ENCODE peak calls at places on chromosomes 6 and 20, in five cellular contexts. One of them, this sample, is unnamed.

GRCh38 chr6:163356324-163356723 is 58.2 kb upstream of the QKI start:
- DNase-seq in activated effector memory CD4-positive, alpha-beta T cell treated with Interleukin-2 at 50 U/mL for 16 hours: no peak
- DNase-seq in Ammon's horn: peak
- DNase-seq in kidney glomerular epithelial cell: no peak
- DNase-seq in naive B cell: no peak
- DNase-seq in this sample: peak

GRCh38 chr6:34656378-34657036 is 40.1 kb downstream of the ILRUN start:
- DNase-seq in kidney glomerular epithelial cell: no peak
- DNase-seq in activated effector memory CD4-positive, alpha-beta T cell treated with Interleukin-2 at 50 U/mL for 16 hours: no peak
- DNase-seq in naive B cell: no peak
- DNase-seq in Ammon's horn: peak
- DNase-seq in this sample: peak

GRCh38 chr6:122438975-122439374 is 32.6 kb downstream of the SERINC1 start:
- DNase-seq in activated effector memory CD4-positive, alpha-beta T cell treated with Interleukin-2 at 50 U/mL for 16 hours: no peak
- DNase-seq in kidney glomerular epithelial cell: no peak
- DNase-seq in naive B cell: no peak
- DNase-seq in Ammon's horn: no peak
- DNase-seq in this sample: no peak

GRCh38 chr6:34817337-34817910 is 25.5 kb downstream of the BLTP3A start:
- DNase-seq in Ammon's horn: peak
- DNase-seq in naive B cell: no peak
- DNase-seq in activated effector memory CD4-positive, alpha-beta T cell treated with Interleukin-2 at 50 U/mL for 16 hours: no peak
- DNase-seq in kidney glomerular epithelial cell: peak
- DNase-seq in this sample: no peak

GRCh38 chr6:108113557-108114519 is 39.3 kb upstream of the OSTM1 start:
- DNase-seq in kidney glomerular epithelial cell: peak
- DNase-seq in activated effector memory CD4-positive, alpha-beta T cell treated with Interleukin-2 at 50 U/mL for 16 hours: no peak
- DNase-seq in naive B cell: peak
- DNase-seq in Ammon's horn: peak
- DNase-seq in this sample: peak

GRCh38 chr6:36961441-36962430 is 7.2 kb downstream of the PI16 start:
- DNase-seq in naive B cell: no peak
- DNase-seq in activated effector memory CD4-positive, alpha-beta T cell treated with Interleukin-2 at 50 U/mL for 16 hours: no peak
- DNase-seq in kidney glomerular epithelial cell: no peak
- DNase-seq in Ammon's horn: no peak
- DNase-seq in this sample: no peak

GRCh38 chr20:13125486-13125885 is 95.6 kb upstream of the ISM1 start:
- DNase-seq in naive B cell: no peak
- DNase-seq in kidney glomerular epithelial cell: no peak
- DNase-seq in activated effector memory CD4-positive, alpha-beta T cell treated with Interleukin-2 at 50 U/mL for 16 hours: no peak
- DNase-seq in Ammon's horn: no peak
- DNase-seq in this sample: no peak

GRCh38 chr6:167047554-167047953 is 48.4 kb downstream of the CEP43 start:
- DNase-seq in Ammon's horn: peak
- DNase-seq in activated effector memory CD4-positive, alpha-beta T cell treated with Interleukin-2 at 50 U/mL for 16 hours: peak
- DNase-seq in naive B cell: peak
- DNase-seq in kidney glomerular epithelial cell: no peak
- DNase-seq in this sample: no peak

GRCh38 chr20:46402236-46402886 is 4.1 kb downstream of the ELMO2 start:
- DNase-seq in kidney glomerular epithelial cell: no peak
- DNase-seq in naive B cell: no peak
- DNase-seq in activated effector memory CD4-positive, alpha-beta T cell treated with Interleukin-2 at 50 U/mL for 16 hours: no peak
- DNase-seq in Ammon's horn: peak
- DNase-seq in this sample: no peak

GRCh38 chr6:95690328-95690727 is 113.0 kb downstream of the MANEA start:
- DNase-seq in Ammon's horn: no peak
- DNase-seq in activated effector memory CD4-positive, alpha-beta T cell treated with Interleukin-2 at 50 U/mL for 16 hours: no peak
- DNase-seq in naive B cell: no peak
- DNase-seq in kidney glomerular epithelial cell: no peak
- DNase-seq in this sample: peak

GRCh38 chr20:51412991-51413471 is 129.5 kb downstream of the NFATC2 start:
- DNase-seq in kidney glomerular epithelial cell: no peak
- DNase-seq in naive B cell: no peak
- DNase-seq in Ammon's horn: no peak
- DNase-seq in activated effector memory CD4-positive, alpha-beta T cell treated with Interleukin-2 at 50 U/mL for 16 hours: no peak
- DNase-seq in this sample: no peak

GRCh38 chr20:3325864-3326263 is 81.6 kb downstream of the DNAAF9 start:
- DNase-seq in activated effector memory CD4-positive, alpha-beta T cell treated with Interleukin-2 at 50 U/mL for 16 hours: no peak
- DNase-seq in naive B cell: no peak
- DNase-seq in kidney glomerular epithelial cell: no peak
- DNase-seq in Ammon's horn: no peak
- DNase-seq in this sample: no peak

GRCh38 chr6:10399451-10399850 is 15.4 kb downstream of the TFAP2A start:
- DNase-seq in naive B cell: no peak
- DNase-seq in activated effector memory CD4-positive, alpha-beta T cell treated with Interleukin-2 at 50 U/mL for 16 hours: no peak
- DNase-seq in Ammon's horn: no peak
- DNase-seq in kidney glomerular epithelial cell: no peak
- DNase-seq in this sample: no peak

GRCh38 chr6:437042-437402 is 45.5 kb downstream of the IRF4 start:
- DNase-seq in kidney glomerular epithelial cell: no peak
- DNase-seq in naive B cell: no peak
- DNase-seq in Ammon's horn: no peak
- DNase-seq in activated effector memory CD4-positive, alpha-beta T cell treated with Interleukin-2 at 50 U/mL for 16 hours: no peak
- DNase-seq in this sample: peak

GRCh38 chr6:84340422-84340821 is 113.0 kb upstream of the CEP162 start:
- DNase-seq in Ammon's horn: no peak
- DNase-seq in kidney glomerular epithelial cell: no peak
- DNase-seq in activated effector memory CD4-positive, alpha-beta T cell treated with Interleukin-2 at 50 U/mL for 16 hours: no peak
- DNase-seq in naive B cell: no peak
- DNase-seq in this sample: no peak

GRCh38 chr6:29755295-29755871 is 32.1 kb downstream of the HLA-F start:
- DNase-seq in naive B cell: no peak
- DNase-seq in Ammon's horn: no peak
- DNase-seq in kidney glomerular epithelial cell: no peak
- DNase-seq in activated effector memory CD4-positive, alpha-beta T cell treated with Interleukin-2 at 50 U/mL for 16 hours: no peak
- DNase-seq in this sample: no peak